ENCODE peak calls at places on chromosome X, in six cellular contexts. One of them, this sample, is unnamed.

GRCh38 chrX:134933911-134934310 is 56.9 kb upstream of the SMIM10 start:
- DNase-seq in activated T-cell treated with anti-CD3 and anti-CD28 coated beads, Interleukin-2, amount 50 U/mL, for 72 hours: no peak
- DNase-seq in AG10803: no peak
- DNase-seq in stimulated activated naive CD8-positive, alpha-beta T cell treated with anti-CD3 and anti-CD28 coated beads, Interleukin-15, Interleukin-2, amounts not matched to agents 100 U/mL and 50 U/mL, for 24 hours: no peak
- DNase-seq in esophagus squamous epithelium: no peak
- DNase-seq in activated CD4-positive, alpha-beta T cell treated with anti-CD3 and anti-CD28 coated beads, Interleukin-2, amount 10 ng/mL, durations not matched to agents 7 days and 5 days: no peak
- DNase-seq in this sample: no peak

GRCh38 chrX:118976599-118977340 is 2.4 kb downstream of the LONRF3 start:
- DNase-seq in activated CD4-positive, alpha-beta T cell treated with anti-CD3 and anti-CD28 coated beads, Interleukin-2, amount 10 ng/mL, durations not matched to agents 7 days and 5 days: no peak
- DNase-seq in activated T-cell treated with anti-CD3 and anti-CD28 coated beads, Interleukin-2, amount 50 U/mL, for 72 hours: peak
- DNase-seq in stimulated activated naive CD8-positive, alpha-beta T cell treated with anti-CD3 and anti-CD28 coated beads, Interleukin-15, Interleukin-2, amounts not matched to agents 100 U/mL and 50 U/mL, for 24 hours: peak
- DNase-seq in AG10803: no peak
- DNase-seq in esophagus squamous epithelium: no peak
- DNase-seq in this sample: no peak

GRCh38 chrX:71537743-71538142 is 4.8 kb downstream of the OGT start:
- DNase-seq in esophagus squamous epithelium: no peak
- DNase-seq in activated CD4-positive, alpha-beta T cell treated with anti-CD3 and anti-CD28 coated beads, Interleukin-2, amount 10 ng/mL, durations not matched to agents 7 days and 5 days: no peak
- DNase-seq in stimulated activated naive CD8-positive, alpha-beta T cell treated with anti-CD3 and anti-CD28 coated beads, Interleukin-15, Interleukin-2, amounts not matched to agents 100 U/mL and 50 U/mL, for 24 hours: no peak
- DNase-seq in AG10803: no peak
- DNase-seq in activated T-cell treated with anti-CD3 and anti-CD28 coated beads, Interleukin-2, amount 50 U/mL, for 72 hours: no peak
- DNase-seq in this sample: no peak

GRCh38 chrX:19904778-19905367 is 17.5 kb upstream of the SH3KBP1 start:
- DNase-seq in stimulated activated naive CD8-positive, alpha-beta T cell treated with anti-CD3 and anti-CD28 coated beads, Interleukin-15, Interleukin-2, amounts not matched to agents 100 U/mL and 50 U/mL, for 24 hours: no peak
- DNase-seq in activated T-cell treated with anti-CD3 and anti-CD28 coated beads, Interleukin-2, amount 50 U/mL, for 72 hours: no peak
- DNase-seq in esophagus squamous epithelium: no peak
- DNase-seq in AG10803: peak
- DNase-seq in activated CD4-positive, alpha-beta T cell treated with anti-CD3 and anti-CD28 coated beads, Interleukin-2, amount 10 ng/mL, durations not matched to agents 7 days and 5 days: peak
- DNase-seq in this sample: peak

GRCh38 chrX:7263961-7264360 is 116.0 kb upstream of the PUDP start:
- DNase-seq in AG10803: no peak
- DNase-seq in stimulated activated naive CD8-positive, alpha-beta T cell treated with anti-CD3 and anti-CD28 coated beads, Interleukin-15, Interleukin-2, amounts not matched to agents 100 U/mL and 50 U/mL, for 24 hours: no peak
- DNase-seq in activated CD4-positive, alpha-beta T cell treated with anti-CD3 and anti-CD28 coated beads, Interleukin-2, amount 10 ng/mL, durations not matched to agents 7 days and 5 days: no peak
- DNase-seq in activated T-cell treated with anti-CD3 and anti-CD28 coated beads, Interleukin-2, amount 50 U/mL, for 72 hours: no peak
- DNase-seq in esophagus squamous epithelium: no peak
- DNase-seq in this sample: no peak

GRCh38 chrX:23959781-23960180 is 52.0 kb downstream of the CXorf58 start:
- DNase-seq in activated T-cell treated with anti-CD3 and anti-CD28 coated beads, Interleukin-2, amount 50 U/mL, for 72 hours: peak
- DNase-seq in stimulated activated naive CD8-positive, alpha-beta T cell treated with anti-CD3 and anti-CD28 coated beads, Interleukin-15, Interleukin-2, amounts not matched to agents 100 U/mL and 50 U/mL, for 24 hours: no peak
- DNase-seq in activated CD4-positive, alpha-beta T cell treated with anti-CD3 and anti-CD28 coated beads, Interleukin-2, amount 10 ng/mL, durations not matched to agents 7 days and 5 days: peak
- DNase-seq in AG10803: no peak
- DNase-seq in esophagus squamous epithelium: no peak
- DNase-seq in this sample: no peak

GRCh38 chrX:103376979-103377324 is 614 bp downstream of the BEX3 start:
- DNase-seq in esophagus squamous epithelium: no peak
- DNase-seq in activated T-cell treated with anti-CD3 and anti-CD28 coated beads, Interleukin-2, amount 50 U/mL, for 72 hours: peak
- DNase-seq in AG10803: no peak
- DNase-seq in activated CD4-positive, alpha-beta T cell treated with anti-CD3 and anti-CD28 coated beads, Interleukin-2, amount 10 ng/mL, durations not matched to agents 7 days and 5 days: no peak
- DNase-seq in stimulated activated naive CD8-positive, alpha-beta T cell treated with anti-CD3 and anti-CD28 coated beads, Interleukin-15, Interleukin-2, amounts not matched to agents 100 U/mL and 50 U/mL, for 24 hours: no peak
- DNase-seq in this sample: no peak

GRCh38 chrX:13287816-13288215 is 32.0 kb downstream of the ATXN3L start:
- DNase-seq in activated CD4-positive, alpha-beta T cell treated with anti-CD3 and anti-CD28 coated beads, Interleukin-2, amount 10 ng/mL, durations not matched to agents 7 days and 5 days: no peak
- DNase-seq in AG10803: peak
- DNase-seq in esophagus squamous epithelium: no peak
- DNase-seq in activated T-cell treated with anti-CD3 and anti-CD28 coated beads, Interleukin-2, amount 50 U/mL, for 72 hours: no peak
- DNase-seq in stimulated activated naive CD8-positive, alpha-beta T cell treated with anti-CD3 and anti-CD28 coated beads, Interleukin-15, Interleukin-2, amounts not matched to agents 100 U/mL and 50 U/mL, for 24 hours: no peak
- DNase-seq in this sample: no peak

GRCh38 chrX:30965751-30966150 is 76.7 kb upstream of the TAB3 start:
- DNase-seq in activated T-cell treated with anti-CD3 and anti-CD28 coated beads, Interleukin-2, amount 50 U/mL, for 72 hours: no peak
- DNase-seq in esophagus squamous epithelium: no peak
- DNase-seq in AG10803: no peak
- DNase-seq in stimulated activated naive CD8-positive, alpha-beta T cell treated with anti-CD3 and anti-CD28 coated beads, Interleukin-15, Interleukin-2, amounts not matched to agents 100 U/mL and 50 U/mL, for 24 hours: no peak
- DNase-seq in activated CD4-positive, alpha-beta T cell treated with anti-CD3 and anti-CD28 coated beads, Interleukin-2, amount 10 ng/mL, durations not matched to agents 7 days and 5 days: no peak
- DNase-seq in this sample: no peak

GRCh38 chrX:56248492-56248891 is 16.3 kb downstream of the KLF8 start:
- DNase-seq in activated CD4-positive, alpha-beta T cell treated with anti-CD3 and anti-CD28 coated beads, Interleukin-2, amount 10 ng/mL, durations not matched to agents 7 days and 5 days: peak
- DNase-seq in stimulated activated naive CD8-positive, alpha-beta T cell treated with anti-CD3 and anti-CD28 coated beads, Interleukin-15, Interleukin-2, amounts not matched to agents 100 U/mL and 50 U/mL, for 24 hours: peak
- DNase-seq in activated T-cell treated with anti-CD3 and anti-CD28 coated beads, Interleukin-2, amount 50 U/mL, for 72 hours: peak
- DNase-seq in esophagus squamous epithelium: no peak
- DNase-seq in AG10803: peak
- DNase-seq in this sample: peak

This sample was measured in MM.1S.